ENCODE peak calls at places on chromosomes 13 and 19, in seven cellular contexts. K is BE2C; W is Caco-2; A is astrocyte of the cerebellum; B is activated T-helper 9 cell treated with anti-CD3 and anti-CD28 coated beads, Interleukin-2, amount 50 U/mL, for 16 hours; F is ELF-1; I is WTC11. X is an unnamed sample.
A peak's percentile ranks its signal among the peaks of the same experiment; 100 is the strongest.

GRCh38 chr19:48907671-48908070 is 7.6 kb downstream of the NUCB1 start:
- DNase-seq in K (no peak), W (peak; percentile 88), A (no peak), B (no peak), F (no peak), I (no peak), X (no peak)

GRCh38 chr19:18234194-18234593 is 8.0 kb upstream of the PDE4C start:
- DNase-seq in K (no peak), W (no peak), A (no peak), B (no peak), F (no peak), I (no peak), X (no peak)

GRCh38 chr19:39422020-39422419 is 9.6 kb downstream of the PLEKHG2 start:
- DNase-seq in K (no peak), W (no peak), A (no peak), B (no peak), F (no peak), I (no peak), X (no peak)

GRCh38 chr19:35437152-35437951 is 10.7 kb upstream of the FFAR2 start:
- DNase-seq in K (no peak), W (no peak), A (no peak), B (no peak), F (no peak), I (no peak), X (no peak)

GRCh38 chr19:55449469-55449868 is 6.4 kb upstream of the SHISA7 start:
- DNase-seq in K (no peak), W (no peak), A (no peak), B (no peak), F (no peak), I (no peak), X (no peak)

GRCh38 chr13:29496241-29496712 is 99.2 kb downstream of the SLC7A1 start:
- DNase-seq in K (no peak), W (no peak), A (no peak), B (no peak), F (no peak), I (no peak), X (no peak)

GRCh38 chr19:39727070-39727800 is 10.6 kb downstream of the CLC start:
- DNase-seq in K (no peak), W (no peak), A (no peak), B (no peak), F (no peak), I (no peak), X (no peak)

GRCh38 chr13:114087430-114087829 is 45.0 kb downstream of the RASA3 start:
- DNase-seq in K (no peak), W (peak; percentile 22), A (no peak), B (no peak), F (peak; percentile 35), I (peak; percentile 9), X (no peak)

GRCh38 chr13:72458701-72459100 is 268.7 kb downstream of the MZT1 start:
- DNase-seq in K (no peak), W (no peak), A (peak; percentile 16), B (no peak), F (no peak), I (no peak), X (peak; percentile 9)

GRCh38 chr13:63184693-63185092 is 1769.0 kb upstream of the PCDH20 start:
- DNase-seq in K (no peak), W (peak; percentile 67), A (peak; percentile 68), B (no peak), F (peak; percentile 77), I (peak; percentile 62), X (peak; percentile 47)

GRCh38 chr19:7980168-7980567 is 25.3 kb downstream of the ELAVL1 start:
- DNase-seq in K (no peak), W (no peak), A (no peak), B (no peak), F (no peak), I (no peak), X (no peak)

GRCh38 chr19:36051236-36051635 is 2.8 kb downstream of the THAP8 start:
- DNase-seq in K (no peak), W (no peak), A (no peak), B (no peak), F (peak; percentile 72), I (peak; percentile 73), X (peak; percentile 22)

GRCh38 chr19:19548915-19549537 is 11.0 kb downstream of the CILP2 start:
- DNase-seq in K (no peak), W (no peak), A (no peak), B (no peak), F (no peak), I (no peak), X (no peak)

GRCh38 chr13:107099661-107100060 is 531.7 kb upstream of the ARGLU1 start:
- DNase-seq in K (no peak), W (no peak), A (peak; percentile 15), B (no peak), F (no peak), I (no peak), X (no peak)

GRCh38 chr19:48629297-48629598 is 7.9 kb downstream of the DBP start:
- DNase-seq in K (no peak), W (no peak), A (no peak), B (no peak), F (no peak), I (no peak), X (no peak)

GRCh38 chr13:23965346-23965745 is 68.0 kb upstream of the C1QTNF9B start:
- DNase-seq in K (no peak), W (no peak), A (no peak), B (no peak), F (no peak), I (no peak), X (no peak)

GRCh38 chr19:18292810-18293641 is 11.6 kb upstream of the JUND start:
- DNase-seq in K (peak; percentile 79), W (peak; percentile 95), A (no peak), B (no peak), F (peak; percentile 97), I (peak; percentile 95), X (peak; percentile 91)

GRCh38 chr19:9912551-9913236 is 23.6 kb downstream of the OLFM2 start:
- DNase-seq in K (no peak), W (no peak), A (no peak), B (no peak), F (no peak), I (no peak), X (no peak)

GRCh38 chr13:66207610-66208009 is 1022.5 kb downstream of the PCDH9 start:
- DNase-seq in K (no peak), W (no peak), A (no peak), B (no peak), F (no peak), I (no peak), X (no peak)

GRCh38 chr19:44701228-44701627 is 2.3 kb downstream of the CEACAM16 start:
- DNase-seq in K (no peak), W (no peak), A (no peak), B (no peak), F (no peak), I (no peak), X (no peak)

GRCh38 chr13:113644800-113645199 is 13.2 kb downstream of the ATP4B start:
- DNase-seq in K (no peak), W (no peak), A (no peak), B (no peak), F (no peak), I (no peak), X (no peak)

GRCh38 chr19:50266896-50267295 is 62.3 kb downstream of the KCNC3 start:
- DNase-seq in K (no peak), W (no peak), A (no peak), B (no peak), F (peak; percentile 87), I (peak; percentile 96), X (peak; percentile 27)

GRCh38 chr13:55553736-55554135 is 1587.0 kb upstream of the PRR20A start:
- DNase-seq in K (no peak), W (no peak), A (no peak), B (no peak), F (no peak), I (no peak), X (no peak)